ENCODE peak calls at places on chromosome 2, in six cellular contexts. One of them, this sample, is unnamed.

GRCh38 chr2:171478345-171478744 is 43.9 kb upstream of the CYBRD1 start:
- DNase-seq in astrocyte of the spinal cord: peak
- DNase-seq in astrocyte of the cerebellum: no peak
- DNase-seq in brain microvascular endothelial cell: peak
- DNase-seq in HCT116: no peak
- DNase-seq in epithelial cell of esophagus: no peak
- DNase-seq in this sample: no peak

GRCh38 chr2:80303006-80303741 is 1.4 kb downstream of the LRRTM1 start:
- DNase-seq in astrocyte of the spinal cord: no peak
- DNase-seq in astrocyte of the cerebellum: no peak
- DNase-seq in brain microvascular endothelial cell: no peak
- DNase-seq in HCT116: no peak
- DNase-seq in epithelial cell of esophagus: peak
- DNase-seq in this sample: no peak

GRCh38 chr2:1081411-1082225 is 131.0 kb downstream of the SNTG2 start:
- DNase-seq in astrocyte of the spinal cord: peak
- DNase-seq in astrocyte of the cerebellum: no peak
- DNase-seq in brain microvascular endothelial cell: no peak
- DNase-seq in HCT116: no peak
- DNase-seq in epithelial cell of esophagus: no peak
- DNase-seq in this sample: no peak

GRCh38 chr2:38174646-38175096 is 98.7 kb upstream of the CYP1B1 start:
- DNase-seq in astrocyte of the spinal cord: peak
- DNase-seq in astrocyte of the cerebellum: peak
- DNase-seq in brain microvascular endothelial cell: peak
- DNase-seq in HCT116: no peak
- DNase-seq in epithelial cell of esophagus: peak
- DNase-seq in this sample: no peak

GRCh38 chr2:64751286-64752260 is 97.9 kb upstream of the SERTAD2 start:
- DNase-seq in astrocyte of the spinal cord: peak
- DNase-seq in astrocyte of the cerebellum: no peak
- DNase-seq in brain microvascular endothelial cell: peak
- DNase-seq in HCT116: peak
- DNase-seq in epithelial cell of esophagus: peak
- DNase-seq in this sample: peak

GRCh38 chr2:169815849-169816248 is 8.9 kb downstream of the METTL5 start:
- DNase-seq in astrocyte of the spinal cord: peak
- DNase-seq in astrocyte of the cerebellum: peak
- DNase-seq in brain microvascular endothelial cell: peak
- DNase-seq in HCT116: no peak
- DNase-seq in epithelial cell of esophagus: peak
- DNase-seq in this sample: no peak

GRCh38 chr2:25228848-25229674 is 60.7 kb upstream of the POMC start:
- DNase-seq in astrocyte of the spinal cord: peak
- DNase-seq in astrocyte of the cerebellum: peak
- DNase-seq in brain microvascular endothelial cell: peak
- DNase-seq in HCT116: peak
- DNase-seq in epithelial cell of esophagus: peak
- DNase-seq in this sample: peak

GRCh38 chr2:136527560-136527959 is 237.8 kb upstream of the THSD7B start:
- DNase-seq in astrocyte of the spinal cord: no peak
- DNase-seq in astrocyte of the cerebellum: peak
- DNase-seq in brain microvascular endothelial cell: peak
- DNase-seq in HCT116: no peak
- DNase-seq in epithelial cell of esophagus: peak
- DNase-seq in this sample: no peak

GRCh38 chr2:28754321-28754720 is 2.7 kb downstream of the PPP1CB start:
- DNase-seq in astrocyte of the spinal cord: peak
- DNase-seq in astrocyte of the cerebellum: no peak
- DNase-seq in brain microvascular endothelial cell: no peak
- DNase-seq in HCT116: no peak
- DNase-seq in epithelial cell of esophagus: no peak
- DNase-seq in this sample: no peak

GRCh38 chr2:187372213-187372612 is 75.8 kb downstream of the CALCRL start:
- DNase-seq in astrocyte of the spinal cord: peak
- DNase-seq in astrocyte of the cerebellum: peak
- DNase-seq in brain microvascular endothelial cell: peak
- DNase-seq in HCT116: no peak
- DNase-seq in epithelial cell of esophagus: no peak
- DNase-seq in this sample: no peak

GRCh38 chr2:169141713-169142352 is 72.5 kb downstream of the DHRS9 start:
- DNase-seq in astrocyte of the spinal cord: peak
- DNase-seq in astrocyte of the cerebellum: peak
- DNase-seq in brain microvascular endothelial cell: peak
- DNase-seq in HCT116: peak
- DNase-seq in epithelial cell of esophagus: peak
- DNase-seq in this sample: no peak

GRCh38 chr2:48433682-48434081 is 96.3 kb upstream of the STON1 start:
- DNase-seq in astrocyte of the spinal cord: no peak
- DNase-seq in astrocyte of the cerebellum: no peak
- DNase-seq in brain microvascular endothelial cell: no peak
- DNase-seq in HCT116: no peak
- DNase-seq in epithelial cell of esophagus: no peak
- DNase-seq in this sample: no peak

GRCh38 chr2:69384618-69385081 is 2.4 kb downstream of the GFPT1 start:
- DNase-seq in astrocyte of the spinal cord: no peak
- DNase-seq in astrocyte of the cerebellum: no peak
- DNase-seq in brain microvascular endothelial cell: no peak
- DNase-seq in HCT116: no peak
- DNase-seq in epithelial cell of esophagus: no peak
- DNase-seq in this sample: no peak
- H3K4me3 ChIP-seq in astrocyte of the spinal cord: no peak
- H3K4me3 ChIP-seq in astrocyte of the cerebellum: no peak
- H3K4me3 ChIP-seq in brain microvascular endothelial cell: no peak
- H3K4me3 ChIP-seq in HCT116: no peak
- H3K4me3 ChIP-seq in epithelial cell of esophagus: no peak
- H3K4me3 ChIP-seq in this sample: no peak

GRCh38 chr2:179240481-179241451 is 23.9 kb downstream of the SESTD1 start:
- DNase-seq in astrocyte of the spinal cord: no peak
- DNase-seq in astrocyte of the cerebellum: no peak
- DNase-seq in brain microvascular endothelial cell: no peak
- DNase-seq in HCT116: no peak
- DNase-seq in epithelial cell of esophagus: no peak
- DNase-seq in this sample: no peak
- TF ChIP-seq CTCF in astrocyte of the spinal cord: no peak
- TF ChIP-seq CTCF in astrocyte of the cerebellum: no peak
- TF ChIP-seq CTCF in brain microvascular endothelial cell: peak
- TF ChIP-seq CTCF in HCT116: peak
- TF ChIP-seq CTCF in epithelial cell of esophagus: no peak
- TF ChIP-seq CTCF in this sample: no peak

GRCh38 chr2:233355916-233356315 is 1.6 kb downstream of the DGKD start:
- DNase-seq in astrocyte of the spinal cord: no peak
- DNase-seq in astrocyte of the cerebellum: no peak
- DNase-seq in brain microvascular endothelial cell: no peak
- DNase-seq in HCT116: no peak
- DNase-seq in epithelial cell of esophagus: no peak
- DNase-seq in this sample: no peak
- H3K4me3 ChIP-seq in astrocyte of the spinal cord: no peak
- H3K4me3 ChIP-seq in astrocyte of the cerebellum: no peak
- H3K4me3 ChIP-seq in brain microvascular endothelial cell: no peak
- H3K4me3 ChIP-seq in HCT116: peak
- H3K4me3 ChIP-seq in epithelial cell of esophagus: no peak
- H3K4me3 ChIP-seq in this sample: no peak

DNA sequence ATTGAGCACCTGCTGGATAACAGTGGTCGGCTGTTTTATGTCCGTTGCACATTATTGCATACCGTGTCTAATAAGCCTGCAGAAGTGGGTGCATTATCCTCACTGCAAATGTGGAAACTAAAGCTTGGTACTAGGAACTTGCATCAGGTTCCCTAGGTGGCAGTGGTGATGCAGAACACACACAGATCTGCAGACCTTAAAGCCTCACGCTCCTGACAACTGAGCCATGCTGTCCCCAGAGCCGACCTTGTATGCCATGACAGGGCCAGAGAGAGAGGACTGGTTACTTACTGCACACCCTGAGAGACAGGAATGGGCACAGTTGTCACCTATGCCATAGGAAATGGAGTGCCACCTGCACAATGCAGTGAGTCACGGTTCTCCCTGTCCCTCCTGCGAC is 151.8 kb downstream of the SH3RF3 start:
- DNase-seq in astrocyte of the spinal cord: no peak
- DNase-seq in astrocyte of the cerebellum: no peak
- DNase-seq in brain microvascular endothelial cell: no peak
- DNase-seq in HCT116: no peak
- DNase-seq in epithelial cell of esophagus: no peak
- DNase-seq in this sample: no peak
- TF ChIP-seq CTCF in astrocyte of the spinal cord: peak
- TF ChIP-seq CTCF in astrocyte of the cerebellum: peak
- TF ChIP-seq CTCF in brain microvascular endothelial cell: peak
- TF ChIP-seq CTCF in HCT116: no peak
- TF ChIP-seq CTCF in epithelial cell of esophagus: no peak
- TF ChIP-seq CTCF in this sample: no peak

This sample was measured in Peyer's patch.